ENCODE peak calls at places on chromosome 6, in five cellular contexts. One of them, this sample, is unnamed.
A peak's percentile ranks its signal among the peaks of the same experiment; 100 is the strongest.

GRCh38 chr6:27547157-27548075 is 74.5 kb upstream of the ZNF184 start:
- DNase-seq in H1: peak; percentile 91
- DNase-seq in HepG2: peak; percentile 67
- DNase-seq in GM12878: peak; percentile 59
- DNase-seq in K562: peak; percentile 90
- DNase-seq in this sample: peak; percentile 69

GRCh38 chr6:30006170-30007131 is 54.6 kb upstream of the POLR1H start:
- DNase-seq in H1: peak; percentile 60
- DNase-seq in HepG2: no peak
- DNase-seq in GM12878: no peak
- DNase-seq in K562: no peak
- DNase-seq in this sample: peak; percentile 32

GRCh38 chr6:89239338-89239737 is 22.2 kb upstream of the GABRR1 start:
- DNase-seq in H1: no peak
- DNase-seq in HepG2: no peak
- DNase-seq in GM12878: no peak
- DNase-seq in K562: no peak
- DNase-seq in this sample: peak; percentile 32

GRCh38 chr6:31898200-31899011 is 908 bp upstream of the EHMT2 start:
- DNase-seq in H1: peak; percentile 55
- DNase-seq in HepG2: peak; percentile 63
- DNase-seq in GM12878: no peak
- DNase-seq in K562: peak; percentile 71
- DNase-seq in this sample: no peak

GRCh38 chr6:88922775-88923548 is 40.5 kb downstream of the RNGTT start:
- DNase-seq in H1: no peak
- DNase-seq in HepG2: no peak
- DNase-seq in GM12878: no peak
- DNase-seq in K562: no peak
- DNase-seq in this sample: no peak

GRCh38 chr6:64505312-64505711 is 869.7 kb downstream of the PHF3 start:
- DNase-seq in H1: peak; percentile 78
- DNase-seq in HepG2: peak; percentile 29
- DNase-seq in GM12878: no peak
- DNase-seq in K562: peak; percentile 34
- DNase-seq in this sample: peak; percentile 54

GRCh38 chr6:100230976-100231316 is 233.8 kb downstream of the SIM1 start:
- DNase-seq in H1: no peak
- DNase-seq in HepG2: no peak
- DNase-seq in GM12878: no peak
- DNase-seq in K562: no peak
- DNase-seq in this sample: no peak

GRCh38 chr6:164207024-164207423 is 792.5 kb downstream of the QKI start:
- DNase-seq in H1: no peak
- DNase-seq in HepG2: no peak
- DNase-seq in GM12878: no peak
- DNase-seq in K562: no peak
- DNase-seq in this sample: no peak

GRCh38 chr6:89782222-89782621 is 37.4 kb downstream of the MDN1 start:
- DNase-seq in H1: no peak
- DNase-seq in HepG2: no peak
- DNase-seq in GM12878: no peak
- DNase-seq in K562: no peak
- DNase-seq in this sample: no peak

GRCh38 chr6:39280247-39280731 is 33.9 kb downstream of the KCNK17 start:
- DNase-seq in H1: no peak
- DNase-seq in HepG2: no peak
- DNase-seq in GM12878: no peak
- DNase-seq in K562: peak; percentile 16
- DNase-seq in this sample: no peak

GRCh38 chr6:73031094-73031782 is 194.1 kb downstream of the KHDC1L start:
- DNase-seq in H1: no peak
- DNase-seq in HepG2: no peak
- DNase-seq in GM12878: no peak
- DNase-seq in K562: no peak
- DNase-seq in this sample: no peak

GRCh38 chr6:96394727-96395126 is 126.9 kb upstream of the UFL1 start:
- DNase-seq in H1: no peak
- DNase-seq in HepG2: peak; percentile 8
- DNase-seq in GM12878: no peak
- DNase-seq in K562: no peak
- DNase-seq in this sample: no peak

GRCh38 chr6:90294989-90295853 is 1.4 kb downstream of the BACH2 start:
- DNase-seq in H1: no peak
- DNase-seq in HepG2: no peak
- DNase-seq in GM12878: no peak
- DNase-seq in K562: peak; percentile 35
- DNase-seq in this sample: peak; percentile 35

GRCh38 chr6:112269165-112269564 is 14.8 kb upstream of the LAMA4 start:
- DNase-seq in H1: no peak
- DNase-seq in HepG2: no peak
- DNase-seq in GM12878: no peak
- DNase-seq in K562: no peak
- DNase-seq in this sample: no peak

GRCh38 chr6:96948631-96949030 is 24.1 kb downstream of the KLHL32 start:
- DNase-seq in H1: no peak
- DNase-seq in HepG2: no peak
- DNase-seq in GM12878: no peak
- DNase-seq in K562: no peak
- DNase-seq in this sample: no peak

GRCh38 chr6:93859964-93860363 is 440.6 kb upstream of the EPHA7 start:
- DNase-seq in H1: no peak
- DNase-seq in HepG2: no peak
- DNase-seq in GM12878: no peak
- DNase-seq in K562: no peak
- DNase-seq in this sample: no peak

GRCh38 chr6:3904518-3904917 is 55.3 kb downstream of the FAM50B start:
- DNase-seq in H1: no peak
- DNase-seq in HepG2: no peak
- DNase-seq in GM12878: no peak
- DNase-seq in K562: no peak
- DNase-seq in this sample: no peak

GRCh38 chr6:28137458-28138020 is 4.1 kb upstream of the ZKSCAN8 start:
- DNase-seq in H1: no peak
- DNase-seq in HepG2: no peak
- DNase-seq in GM12878: peak; percentile 62
- DNase-seq in K562: peak; percentile 66
- DNase-seq in this sample: no peak

GRCh38 chr6:24797596-24798216 is 1.0 kb downstream of the ARMH2 start:
- DNase-seq in H1: no peak
- DNase-seq in HepG2: no peak
- DNase-seq in GM12878: no peak
- DNase-seq in K562: no peak
- DNase-seq in this sample: no peak

DNA sequence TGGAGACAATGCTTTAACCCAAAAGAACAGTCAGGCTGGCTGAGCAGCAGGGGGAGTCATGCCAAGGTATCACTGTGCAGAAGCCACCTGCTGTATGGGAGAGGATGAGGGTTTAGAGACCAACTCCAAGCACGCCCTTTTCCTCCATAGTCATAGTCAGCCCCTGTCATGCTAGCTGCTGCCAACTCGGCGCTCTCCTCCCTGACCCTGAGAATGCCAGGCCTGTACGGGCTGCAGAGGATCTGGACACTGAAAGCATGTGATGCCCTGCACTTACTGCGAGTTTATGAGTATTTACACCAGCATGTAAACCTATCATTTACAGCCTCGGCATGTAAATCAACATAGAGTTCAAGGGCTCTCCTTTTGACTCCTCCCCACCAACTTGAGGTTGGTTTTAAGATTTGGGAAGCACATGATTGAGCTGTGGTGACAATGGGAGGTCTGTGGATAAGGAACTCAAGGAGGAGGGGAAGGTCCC is 11.7 kb upstream of the SCUBE3 start:
- DNase-seq in H1: no peak
- DNase-seq in HepG2: no peak
- DNase-seq in GM12878: no peak
- DNase-seq in K562: no peak
- DNase-seq in this sample: no peak
- TF ChIP-seq ATF2 in H1: no peak
- TF ChIP-seq ATF2 in HepG2: no peak
- TF ChIP-seq ATF2 in GM12878: no peak
- TF ChIP-seq ATF2 in K562: no peak
- TF ChIP-seq ATF2 in this sample: no peak

GRCh38 chr6:9659848-9660247 is 755.0 kb downstream of the TFAP2A start:
- DNase-seq in H1: no peak
- DNase-seq in HepG2: no peak
- DNase-seq in GM12878: no peak
- DNase-seq in K562: no peak
- DNase-seq in this sample: no peak

GRCh38 chr6:9657994-9658393 is 756.9 kb downstream of the TFAP2A start:
- DNase-seq in H1: no peak
- DNase-seq in HepG2: no peak
- DNase-seq in GM12878: no peak
- DNase-seq in K562: no peak
- DNase-seq in this sample: no peak
- TF ChIP-seq ATF2 in H1: no peak
- TF ChIP-seq ATF2 in HepG2: no peak
- TF ChIP-seq ATF2 in GM12878: no peak
- TF ChIP-seq ATF2 in K562: no peak
- TF ChIP-seq ATF2 in this sample: no peak

DNA sequence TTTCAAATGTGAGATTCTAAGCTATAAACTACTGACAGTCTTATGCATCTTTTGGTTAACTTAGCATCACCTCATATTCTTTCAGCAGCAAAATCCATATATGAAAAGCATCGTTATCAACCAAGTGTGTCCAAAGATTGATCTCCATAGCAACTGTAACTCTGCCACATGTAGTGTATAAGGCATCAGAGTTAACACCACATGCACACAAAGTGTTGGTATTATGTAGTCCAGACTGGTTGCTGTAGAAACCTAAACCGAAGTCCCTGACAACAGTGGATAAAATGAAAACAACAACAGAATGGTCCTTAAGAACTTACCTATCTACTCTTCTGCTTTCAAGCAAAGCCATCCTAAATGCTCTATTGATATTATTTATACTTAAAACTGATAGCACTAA is 39.6 kb downstream of the PDSS2 start:
- DNase-seq in H1: no peak
- DNase-seq in HepG2: no peak
- DNase-seq in GM12878: no peak
- DNase-seq in K562: no peak
- DNase-seq in this sample: no peak
- TF ChIP-seq ATF2 in H1: no peak
- TF ChIP-seq ATF2 in HepG2: no peak
- TF ChIP-seq ATF2 in GM12878: no peak
- TF ChIP-seq ATF2 in K562: no peak
- TF ChIP-seq ATF2 in this sample: no peak

DNA sequence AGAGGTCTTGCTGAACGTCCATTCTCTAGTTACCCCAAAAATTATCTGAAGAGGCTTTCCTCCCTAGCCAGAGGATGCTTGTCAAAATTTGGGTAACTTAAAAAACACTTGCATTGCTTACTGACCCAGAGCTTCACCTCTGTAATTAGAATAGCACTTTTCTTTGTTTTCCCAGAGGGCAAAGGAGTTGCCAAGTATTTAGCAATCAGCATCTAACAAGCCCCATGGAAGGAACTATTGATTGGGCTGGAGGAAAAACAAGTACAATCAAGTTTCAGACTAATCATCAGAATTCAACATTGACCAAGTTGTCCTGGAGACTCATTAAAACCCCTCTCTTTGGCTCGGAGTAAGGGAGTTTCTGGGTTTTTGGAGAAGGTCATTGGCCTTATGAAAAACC is 226.4 kb downstream of the TBC1D7 start:
- DNase-seq in H1: no peak
- DNase-seq in HepG2: no peak
- DNase-seq in GM12878: no peak
- DNase-seq in K562: no peak
- DNase-seq in this sample: no peak
- TF ChIP-seq ATF2 in H1: no peak
- TF ChIP-seq ATF2 in HepG2: no peak
- TF ChIP-seq ATF2 in GM12878: no peak
- TF ChIP-seq ATF2 in K562: no peak
- TF ChIP-seq ATF2 in this sample: no peak

GRCh38 chr6:120378582-120379220 is 955.6 kb downstream of the TBC1D32 start:
- DNase-seq in H1: no peak
- DNase-seq in HepG2: peak; percentile 72
- DNase-seq in GM12878: no peak
- DNase-seq in K562: peak; percentile 16
- DNase-seq in this sample: no peak
- TF ChIP-seq ATF2 in H1: no peak
- TF ChIP-seq ATF2 in HepG2: no peak
- TF ChIP-seq ATF2 in GM12878: no peak
- TF ChIP-seq ATF2 in K562: no peak
- TF ChIP-seq ATF2 in this sample: no peak

GRCh38 chr6:168884050-168884645 is 369.5 kb downstream of the THBS2 start:
- DNase-seq in H1: no peak
- DNase-seq in HepG2: no peak
- DNase-seq in GM12878: no peak
- DNase-seq in K562: no peak
- DNase-seq in this sample: no peak

GRCh38 chr6:168885196-168885595 is 368.4 kb downstream of the THBS2 start:
- DNase-seq in H1: no peak
- DNase-seq in HepG2: no peak
- DNase-seq in GM12878: no peak
- DNase-seq in K562: no peak
- DNase-seq in this sample: no peak

GRCh38 chr6:168883410-168884049 is 370.1 kb downstream of the THBS2 start:
- DNase-seq in H1: no peak
- DNase-seq in HepG2: no peak
- DNase-seq in GM12878: no peak
- DNase-seq in K562: no peak
- DNase-seq in this sample: no peak

GRCh38 chr6:168885741-168886140 is 367.9 kb downstream of the THBS2 start:
- DNase-seq in H1: no peak
- DNase-seq in HepG2: no peak
- DNase-seq in GM12878: no peak
- DNase-seq in K562: no peak
- DNase-seq in this sample: no peak

GRCh38 chr6:168884646-168885086 is 369.0 kb downstream of the THBS2 start:
- DNase-seq in H1: peak; percentile 98
- DNase-seq in HepG2: peak; percentile 32
- DNase-seq in GM12878: no peak
- DNase-seq in K562: peak; percentile 70
- DNase-seq in this sample: peak; percentile 87
- TF ChIP-seq ATF2 in H1: no peak
- TF ChIP-seq ATF2 in HepG2: peak; percentile 35
- TF ChIP-seq ATF2 in GM12878: no peak
- TF ChIP-seq ATF2 in K562: no peak
- TF ChIP-seq ATF2 in this sample: no peak

This sample was measured in WTC11.